ENCODE peak calls at places on chromosome 13, in ten cellular contexts. One of them, this sample, is unnamed.

GRCh38 chr13:83117046-83117445 is 765.2 kb downstream of the SLITRK1 start:
- DNase-seq in AG04450: no peak
- DNase-seq in uterus: no peak
- DNase-seq in GM06990: no peak
- DNase-seq in brain microvascular endothelial cell: no peak
- DNase-seq in right atrium auricular region: no peak
- DNase-seq in kidney epithelial cell: no peak
- DNase-seq in heart left ventricle: no peak
- DNase-seq in astrocyte of the spinal cord: no peak
- DNase-seq in HepG2: no peak
- DNase-seq in this sample: no peak

GRCh38 chr13:32075150-32075851 is 43.7 kb downstream of the FRY start:
- DNase-seq in AG04450: no peak
- DNase-seq in uterus: no peak
- DNase-seq in GM06990: no peak
- DNase-seq in brain microvascular endothelial cell: no peak
- DNase-seq in right atrium auricular region: no peak
- DNase-seq in kidney epithelial cell: no peak
- DNase-seq in heart left ventricle: no peak
- DNase-seq in astrocyte of the spinal cord: no peak
- DNase-seq in HepG2: peak; percentile 80
- DNase-seq in this sample: no peak

GRCh38 chr13:34347784-34348573 is 530.0 kb downstream of the RFC3 start:
- DNase-seq in AG04450: no peak
- DNase-seq in uterus: no peak
- DNase-seq in GM06990: no peak
- DNase-seq in brain microvascular endothelial cell: no peak
- DNase-seq in right atrium auricular region: no peak
- DNase-seq in kidney epithelial cell: peak; percentile 38
- DNase-seq in heart left ventricle: no peak
- DNase-seq in astrocyte of the spinal cord: no peak
- DNase-seq in HepG2: peak; percentile 5
- DNase-seq in this sample: no peak

GRCh38 chr13:95677564-95678386 is 836 bp downstream of the DNAJC3 start:
- DNase-seq in AG04450: no peak
- DNase-seq in uterus: peak; percentile 45
- DNase-seq in GM06990: no peak
- DNase-seq in brain microvascular endothelial cell: no peak
- DNase-seq in right atrium auricular region: peak; percentile 74
- DNase-seq in kidney epithelial cell: no peak
- DNase-seq in heart left ventricle: no peak
- DNase-seq in astrocyte of the spinal cord: peak; percentile 38
- DNase-seq in HepG2: no peak
- DNase-seq in this sample: no peak

GRCh38 chr13:77860621-77861020 is 58.0 kb downstream of the EDNRB start:
- DNase-seq in AG04450: peak; percentile 77
- DNase-seq in uterus: no peak
- DNase-seq in GM06990: no peak
- DNase-seq in brain microvascular endothelial cell: no peak
- DNase-seq in right atrium auricular region: no peak
- DNase-seq in kidney epithelial cell: no peak
- DNase-seq in heart left ventricle: no peak
- DNase-seq in astrocyte of the spinal cord: peak; percentile 42
- DNase-seq in HepG2: no peak
- DNase-seq in this sample: no peak

GRCh38 chr13:80469841-80470378 is 129.0 kb upstream of the SPRY2 start:
- DNase-seq in AG04450: no peak
- DNase-seq in uterus: peak; percentile 86
- DNase-seq in GM06990: no peak
- DNase-seq in brain microvascular endothelial cell: peak; percentile 92
- DNase-seq in right atrium auricular region: peak; percentile 95
- DNase-seq in kidney epithelial cell: peak; percentile 12
- DNase-seq in heart left ventricle: peak; percentile 73
- DNase-seq in astrocyte of the spinal cord: peak; percentile 92
- DNase-seq in HepG2: no peak
- DNase-seq in this sample: no peak

GRCh38 chr13:93147293-93147645 is 79.3 kb upstream of the GPC6 start:
- DNase-seq in AG04450: no peak
- DNase-seq in uterus: no peak
- DNase-seq in GM06990: no peak
- DNase-seq in brain microvascular endothelial cell: peak; percentile 60
- DNase-seq in right atrium auricular region: no peak
- DNase-seq in kidney epithelial cell: peak; percentile 12
- DNase-seq in heart left ventricle: no peak
- DNase-seq in astrocyte of the spinal cord: no peak
- DNase-seq in HepG2: no peak
- DNase-seq in this sample: no peak

GRCh38 chr13:112985803-112986408 is 16.9 kb downstream of the MCF2L start:
- DNase-seq in AG04450: no peak
- DNase-seq in uterus: no peak
- DNase-seq in GM06990: no peak
- DNase-seq in brain microvascular endothelial cell: no peak
- DNase-seq in right atrium auricular region: no peak
- DNase-seq in kidney epithelial cell: no peak
- DNase-seq in heart left ventricle: no peak
- DNase-seq in astrocyte of the spinal cord: no peak
- DNase-seq in HepG2: no peak
- DNase-seq in this sample: no peak

GRCh38 chr13:110716235-110716505 is 2.7 kb downstream of the ING1 start:
- DNase-seq in AG04450: no peak
- DNase-seq in uterus: peak; percentile 56
- DNase-seq in GM06990: peak; percentile 38
- DNase-seq in brain microvascular endothelial cell: peak; percentile 6
- DNase-seq in right atrium auricular region: peak; percentile 74
- DNase-seq in kidney epithelial cell: no peak
- DNase-seq in heart left ventricle: no peak
- DNase-seq in astrocyte of the spinal cord: peak; percentile 22
- DNase-seq in HepG2: peak; percentile 24
- DNase-seq in this sample: no peak

GRCh38 chr13:110713642-110713952 is at the start of gene ING1:
- DNase-seq in AG04450: no peak
- DNase-seq in uterus: no peak
- DNase-seq in GM06990: no peak
- DNase-seq in brain microvascular endothelial cell: no peak
- DNase-seq in right atrium auricular region: no peak
- DNase-seq in kidney epithelial cell: no peak
- DNase-seq in heart left ventricle: no peak
- DNase-seq in astrocyte of the spinal cord: no peak
- DNase-seq in HepG2: no peak
- DNase-seq in this sample: no peak

GRCh38 chr13:110713981-110714797 is 689 bp downstream of the ING1 start:
- DNase-seq in AG04450: no peak
- DNase-seq in uterus: peak; percentile 62
- DNase-seq in GM06990: peak; percentile 80
- DNase-seq in brain microvascular endothelial cell: peak; percentile 40
- DNase-seq in right atrium auricular region: peak; percentile 62
- DNase-seq in kidney epithelial cell: no peak
- DNase-seq in heart left ventricle: peak; percentile 65
- DNase-seq in astrocyte of the spinal cord: peak; percentile 39
- DNase-seq in HepG2: peak; percentile 28
- DNase-seq in this sample: no peak

GRCh38 chr13:110715395-110716234 is 2.1 kb downstream of the ING1 start:
- DNase-seq in AG04450: peak; percentile 99
- DNase-seq in uterus: peak; percentile 100
- DNase-seq in GM06990: peak; percentile 98
- DNase-seq in brain microvascular endothelial cell: peak; percentile 100
- DNase-seq in right atrium auricular region: peak; percentile 100
- DNase-seq in kidney epithelial cell: peak; percentile 98
- DNase-seq in heart left ventricle: peak; percentile 98
- DNase-seq in astrocyte of the spinal cord: peak; percentile 100
- DNase-seq in HepG2: peak; percentile 99
- DNase-seq in this sample: peak; percentile 99

DNA sequence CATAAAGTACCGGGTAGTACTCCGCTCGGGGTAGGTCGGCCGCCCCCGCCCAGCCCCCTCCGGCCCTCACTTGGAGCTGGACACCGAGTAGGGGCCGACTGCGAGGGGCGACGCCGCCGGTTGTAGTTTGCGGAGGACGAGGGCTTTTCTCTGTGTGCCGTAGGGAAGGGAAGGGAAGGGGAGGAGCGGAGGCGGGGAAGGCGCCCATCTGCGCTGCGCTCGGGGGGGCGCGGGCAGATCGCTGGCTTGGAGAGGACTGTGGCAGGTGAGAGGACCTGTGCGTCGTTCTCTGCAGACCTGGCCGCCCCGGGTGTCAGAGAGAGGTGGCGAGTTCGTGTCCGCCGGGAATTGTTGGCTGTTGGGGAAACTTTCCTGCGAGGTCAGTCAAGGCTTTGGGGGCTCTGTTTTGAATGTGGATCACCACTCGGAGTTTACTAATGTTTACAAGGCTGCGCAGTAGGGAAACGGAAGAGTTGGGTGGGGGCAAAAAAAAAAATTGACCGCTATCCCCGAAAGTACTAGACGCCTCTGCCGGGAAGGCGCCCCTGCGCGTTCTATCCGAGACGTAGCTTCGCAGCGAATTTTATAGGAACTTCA is 1.4 kb downstream of the ING1 start:
- DNase-seq in AG04450: no peak
- DNase-seq in uterus: peak; percentile 66
- DNase-seq in GM06990: no peak
- DNase-seq in brain microvascular endothelial cell: peak; percentile 18
- DNase-seq in right atrium auricular region: peak; percentile 66
- DNase-seq in kidney epithelial cell: no peak
- DNase-seq in heart left ventricle: peak; percentile 77
- DNase-seq in astrocyte of the spinal cord: peak; percentile 47
- DNase-seq in HepG2: peak; percentile 20
- DNase-seq in this sample: no peak
- TF ChIP-seq CTCF in AG04450: no peak
- TF ChIP-seq CTCF in uterus: peak; percentile 35
- TF ChIP-seq CTCF in GM06990: no peak
- TF ChIP-seq CTCF in brain microvascular endothelial cell: peak; percentile 22
- TF ChIP-seq CTCF in right atrium auricular region: no peak
- TF ChIP-seq CTCF in kidney epithelial cell: no peak
- TF ChIP-seq CTCF in heart left ventricle: no peak
- TF ChIP-seq CTCF in astrocyte of the spinal cord: peak; percentile 7
- TF ChIP-seq CTCF in HepG2: no peak
- TF ChIP-seq CTCF in this sample: no peak

DNA sequence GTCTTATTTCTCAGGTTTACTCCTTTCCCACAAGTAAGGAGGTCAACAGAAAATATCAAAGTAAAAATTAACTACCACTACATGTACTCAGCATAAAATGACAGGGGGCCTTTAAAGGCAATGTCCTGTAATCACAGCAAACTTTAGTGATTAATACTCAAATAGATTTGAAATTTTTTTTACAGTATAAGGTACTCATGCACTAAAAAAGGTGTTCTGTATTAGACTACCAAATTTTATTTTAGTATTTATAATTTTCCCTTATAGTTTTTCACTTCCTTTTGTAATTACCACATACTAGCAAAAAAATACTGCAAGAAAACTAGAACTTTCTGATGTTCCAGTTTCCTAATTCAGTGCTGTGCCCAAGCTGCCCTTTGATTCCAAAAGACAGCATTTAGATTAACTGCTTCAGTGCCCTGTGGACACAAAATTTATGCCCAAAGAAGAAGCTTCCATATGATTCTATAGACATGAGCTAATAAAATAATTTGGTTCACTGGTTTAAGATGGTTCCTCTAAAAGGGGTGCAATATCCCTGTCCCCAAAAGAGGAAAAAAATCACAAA is 70.6 kb downstream of the KLF12 start:
- DNase-seq in AG04450: no peak
- DNase-seq in uterus: no peak
- DNase-seq in GM06990: no peak
- DNase-seq in brain microvascular endothelial cell: no peak
- DNase-seq in right atrium auricular region: no peak
- DNase-seq in kidney epithelial cell: no peak
- DNase-seq in heart left ventricle: no peak
- DNase-seq in astrocyte of the spinal cord: no peak
- DNase-seq in HepG2: no peak
- DNase-seq in this sample: no peak
- H3K4me3 ChIP-seq in AG04450: no peak overlapping the region
- H3K4me3 ChIP-seq in uterus: no peak overlapping the region
- H3K4me3 ChIP-seq in GM06990: no peak overlapping the region
- H3K4me3 ChIP-seq in brain microvascular endothelial cell: no peak overlapping the region
- H3K4me3 ChIP-seq in right atrium auricular region: no peak overlapping the region
- H3K4me3 ChIP-seq in kidney epithelial cell: no peak overlapping the region
- H3K4me3 ChIP-seq in heart left ventricle: peak overlapping the region; percentile 44
- H3K4me3 ChIP-seq in astrocyte of the spinal cord: no peak overlapping the region
- H3K4me3 ChIP-seq in HepG2: no peak overlapping the region
- H3K4me3 ChIP-seq in this sample: no peak overlapping the region

GRCh38 chr13:47672982-47673670 is 327.9 kb downstream of the SUCLA2 start:
- DNase-seq in AG04450: peak; percentile 75
- DNase-seq in uterus: no peak
- DNase-seq in GM06990: no peak
- DNase-seq in brain microvascular endothelial cell: peak; percentile 56
- DNase-seq in right atrium auricular region: no peak
- DNase-seq in kidney epithelial cell: peak; percentile 19
- DNase-seq in heart left ventricle: no peak
- DNase-seq in astrocyte of the spinal cord: peak; percentile 93
- DNase-seq in HepG2: no peak
- DNase-seq in this sample: peak; percentile 20

GRCh38 chr13:47675871-47676270 is 325.2 kb downstream of the SUCLA2 start:
- DNase-seq in AG04450: no peak
- DNase-seq in uterus: no peak
- DNase-seq in GM06990: no peak
- DNase-seq in brain microvascular endothelial cell: no peak
- DNase-seq in right atrium auricular region: no peak
- DNase-seq in kidney epithelial cell: no peak
- DNase-seq in heart left ventricle: no peak
- DNase-seq in astrocyte of the spinal cord: no peak
- DNase-seq in HepG2: no peak
- DNase-seq in this sample: no peak

GRCh38 chr13:47671762-47672161 is 329.3 kb downstream of the SUCLA2 start:
- DNase-seq in AG04450: no peak
- DNase-seq in uterus: no peak
- DNase-seq in GM06990: no peak
- DNase-seq in brain microvascular endothelial cell: no peak
- DNase-seq in right atrium auricular region: no peak
- DNase-seq in kidney epithelial cell: no peak
- DNase-seq in heart left ventricle: no peak
- DNase-seq in astrocyte of the spinal cord: no peak
- DNase-seq in HepG2: no peak
- DNase-seq in this sample: no peak

GRCh38 chr13:47678201-47678963 is 322.7 kb downstream of the SUCLA2 start:
- DNase-seq in AG04450: no peak
- DNase-seq in uterus: no peak
- DNase-seq in GM06990: no peak
- DNase-seq in brain microvascular endothelial cell: peak; percentile 29
- DNase-seq in right atrium auricular region: no peak
- DNase-seq in kidney epithelial cell: no peak
- DNase-seq in heart left ventricle: no peak
- DNase-seq in astrocyte of the spinal cord: peak; percentile 86
- DNase-seq in HepG2: no peak
- DNase-seq in this sample: no peak

GRCh38 chr13:47672245-47672975 is 328.7 kb downstream of the SUCLA2 start:
- DNase-seq in AG04450: no peak
- DNase-seq in uterus: no peak
- DNase-seq in GM06990: no peak
- DNase-seq in brain microvascular endothelial cell: no peak
- DNase-seq in right atrium auricular region: no peak
- DNase-seq in kidney epithelial cell: no peak
- DNase-seq in heart left ventricle: no peak
- DNase-seq in astrocyte of the spinal cord: no peak
- DNase-seq in HepG2: no peak
- DNase-seq in this sample: no peak
- TF ChIP-seq CTCF in AG04450: no peak
- TF ChIP-seq CTCF in uterus: no peak
- TF ChIP-seq CTCF in GM06990: no peak
- TF ChIP-seq CTCF in brain microvascular endothelial cell: no peak
- TF ChIP-seq CTCF in right atrium auricular region: no peak
- TF ChIP-seq CTCF in kidney epithelial cell: no peak
- TF ChIP-seq CTCF in heart left ventricle: no peak
- TF ChIP-seq CTCF in astrocyte of the spinal cord: no peak
- TF ChIP-seq CTCF in HepG2: no peak
- TF ChIP-seq CTCF in this sample: no peak

DNA sequence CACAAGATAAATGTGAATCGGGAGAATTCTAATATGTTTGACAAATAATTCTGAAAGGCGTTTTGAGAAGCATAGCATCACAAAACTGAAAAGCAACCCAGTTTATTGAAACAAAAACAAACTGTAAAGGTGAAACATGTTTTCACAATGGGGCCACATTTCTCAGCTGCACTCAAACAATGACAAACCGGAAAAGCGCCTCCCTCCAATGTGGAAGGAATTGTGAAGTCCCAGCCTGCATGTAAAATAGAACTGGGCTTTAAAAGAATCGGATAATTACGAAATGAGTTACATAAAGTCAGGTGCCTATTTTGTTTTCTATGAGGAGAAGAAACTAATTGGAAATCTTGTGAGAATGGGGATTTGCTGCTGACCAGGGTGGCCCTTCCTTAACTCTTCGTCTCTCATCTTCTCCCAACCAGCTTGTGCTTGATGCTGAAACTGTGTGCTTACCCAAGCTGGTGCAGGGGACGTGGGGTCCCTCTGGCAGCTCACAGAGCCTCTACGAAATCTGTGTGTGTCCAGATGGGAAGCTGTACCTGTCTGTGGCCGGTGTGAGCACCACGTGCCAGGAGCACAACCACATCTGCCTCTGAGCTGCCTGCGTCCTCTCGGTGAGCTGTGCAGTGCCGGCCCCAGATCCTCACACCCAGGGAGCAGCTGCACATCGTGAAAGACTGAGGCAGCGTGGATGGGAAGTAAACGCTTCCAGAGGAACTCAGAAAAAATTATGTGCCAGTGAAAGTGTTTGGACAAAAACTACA is 109.4 kb downstream of the SACS start:
- DNase-seq in AG04450: no peak
- DNase-seq in uterus: no peak
- DNase-seq in GM06990: no peak
- DNase-seq in brain microvascular endothelial cell: no peak
- DNase-seq in right atrium auricular region: no peak
- DNase-seq in kidney epithelial cell: no peak
- DNase-seq in heart left ventricle: no peak
- DNase-seq in astrocyte of the spinal cord: no peak
- DNase-seq in HepG2: no peak
- DNase-seq in this sample: no peak
- H3K4me3 ChIP-seq in AG04450: no peak overlapping the region
- H3K4me3 ChIP-seq in uterus: no peak overlapping the region
- H3K4me3 ChIP-seq in GM06990: no peak overlapping the region
- H3K4me3 ChIP-seq in brain microvascular endothelial cell: no peak overlapping the region
- H3K4me3 ChIP-seq in right atrium auricular region: no peak overlapping the region
- H3K4me3 ChIP-seq in kidney epithelial cell: no peak overlapping the region
- H3K4me3 ChIP-seq in heart left ventricle: no peak overlapping the region
- H3K4me3 ChIP-seq in astrocyte of the spinal cord: no peak overlapping the region
- H3K4me3 ChIP-seq in HepG2: no peak overlapping the region
- H3K4me3 ChIP-seq in this sample: no peak overlapping the region

This sample was measured in HFF-Myc.